ENCODE peak calls at places on chromosomes 11 and 22, in seven cellular contexts. P is SK-N-SH, N is GM12878, C is HCT116, X is K562, B is H1, T is HepG2. O is an unnamed sample.

GRCh38 chr22:17972385-17973181 is 51.8 kb downstream of the MICAL3 start:
- DNase-seq in X (no peak), T (peak), C (no peak), P (no peak), N (no peak), B (no peak), O (peak)

GRCh38 chr22:17086750-17087149 is 1.9 kb downstream of the IL17RA start:
- DNase-seq in N (no peak), C (no peak), P (no peak), X (no peak), B (no peak), T (no peak), O (no peak)

GRCh38 chr11:126317681-126318641 is 14.1 kb downstream of the DCPS start:
- DNase-seq in P (peak), T (no peak), C (no peak), B (no peak), N (no peak), X (no peak), O (no peak)

GRCh38 chr11:45393334-45393733 is 107.2 kb upstream of the SYT13 start:
- DNase-seq in B (no peak), C (no peak), X (no peak), N (no peak), T (no peak), P (no peak), O (no peak)

GRCh38 chr11:2789331-2789730 is 89.5 kb upstream of the KCNQ1OT1 start:
- DNase-seq in B (peak), N (no peak), T (no peak), X (no peak), C (no peak), P (no peak), O (no peak)

GRCh38 chr11:108135845-108136599 is 14.7 kb downstream of the ACAT1 start:
- DNase-seq in X (peak), T (no peak), C (no peak), B (no peak), P (no peak), N (no peak), O (no peak)

GRCh38 chr11:35662061-35662648 is 420 bp upstream of the TRIM44 start:
- DNase-seq in X (no peak), N (peak), C (no peak), T (peak), P (peak), B (no peak), O (peak)

GRCh38 chr11:116348226-116348625 is 424.6 kb downstream of the BUD13 start:
- DNase-seq in T (no peak), C (no peak), X (no peak), N (no peak), P (no peak), B (no peak), O (no peak)

GRCh38 chr11:71305451-71306125 is 53.2 kb upstream of the SHANK2 start:
- DNase-seq in C (no peak), P (no peak), N (no peak), T (no peak), B (peak), X (no peak), O (no peak)

GRCh38 chr11:25981998-25982397 is 349.9 kb upstream of the ANO3 start:
- DNase-seq in N (peak), T (peak), B (no peak), C (no peak), P (peak), X (peak), O (peak)

GRCh38 chr22:45638834-45639746 is 32.5 kb upstream of the ATXN10 start:
- DNase-seq in C (peak), P (no peak), B (no peak), N (no peak), X (peak), T (peak), O (no peak)

GRCh38 chr22:48874956-48875355 is 952.7 kb downstream of the BRD1 start:
- DNase-seq in C (no peak), B (no peak), P (no peak), X (no peak), T (no peak), N (no peak), O (no peak)

DNA sequence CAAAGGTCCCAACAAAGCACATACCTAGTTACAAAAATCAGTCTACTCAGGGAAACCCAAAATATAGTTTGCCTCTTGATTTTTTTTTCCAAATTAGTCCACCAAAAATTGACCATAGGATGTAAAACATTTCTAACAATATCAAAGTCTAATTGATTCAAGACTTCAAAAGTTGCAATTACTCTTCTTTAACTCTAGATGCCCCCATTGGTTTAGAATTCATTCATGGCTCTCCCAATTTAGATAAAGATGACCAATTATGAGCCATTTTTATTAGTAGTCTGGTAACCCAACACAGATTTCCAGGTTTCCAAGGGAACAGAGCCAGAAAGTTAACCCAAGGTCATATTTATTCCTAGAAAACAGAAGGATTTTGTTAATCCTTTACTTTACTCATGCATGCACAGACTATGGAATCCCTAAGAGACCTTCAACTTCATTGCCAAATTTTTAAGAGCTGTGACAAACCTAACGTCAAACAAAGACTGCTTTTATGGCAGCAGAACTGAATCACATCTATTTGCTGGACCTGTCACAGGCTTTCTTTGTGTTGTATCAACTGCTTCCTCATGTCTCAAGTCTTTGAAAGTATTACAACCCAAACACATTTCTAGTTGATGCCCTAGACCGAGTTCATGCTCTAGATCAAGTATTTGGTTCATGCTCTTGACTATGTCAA is 55.3 kb downstream of the C22orf42 start:
- DNase-seq in C (peak), T (no peak), N (no peak), P (peak), B (no peak), X (no peak), O (peak)
- TF ChIP-seq JUND in C (no peak), T (no peak), N (no peak), P (no peak), B (no peak), X (no peak), O (no peak)

DNA sequence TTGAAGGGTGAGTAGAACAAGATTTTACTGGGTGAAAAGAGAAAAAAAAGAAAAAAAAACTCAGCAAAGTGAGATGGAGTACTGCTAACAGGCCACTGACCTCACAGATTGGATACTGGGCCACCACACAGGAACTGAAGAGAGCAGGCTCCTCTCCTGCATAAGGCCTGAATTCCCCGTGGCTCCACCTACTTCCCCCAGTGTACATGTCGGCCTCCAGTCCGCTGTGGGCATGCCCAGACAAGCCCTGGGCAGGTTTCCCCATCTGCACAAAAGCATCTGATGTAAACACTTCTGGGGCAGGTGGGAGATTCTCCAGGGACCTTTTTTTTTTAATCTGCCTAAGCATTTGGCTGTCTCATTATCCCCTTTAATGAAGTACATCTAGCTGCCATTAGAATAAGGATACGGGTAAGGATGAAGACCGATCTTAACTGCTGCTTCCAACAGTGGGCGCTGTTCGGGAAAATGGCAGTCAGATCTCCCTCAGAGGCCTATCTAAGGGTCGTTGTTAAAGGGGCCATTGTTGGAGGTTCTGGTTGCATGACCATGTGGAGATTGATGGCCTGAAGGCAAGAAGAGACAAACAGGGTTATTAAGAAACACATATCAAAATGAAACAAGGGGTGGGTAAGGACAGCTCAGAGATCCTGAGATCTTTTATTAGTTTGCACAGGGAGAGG is 48.5 kb downstream of the MS4A13 start:
- DNase-seq in C (no peak), T (no peak), N (no peak), B (peak), P (no peak), X (no peak), O (no peak)
- TF ChIP-seq JUND in C (no peak), T (no peak), N (no peak), B (no peak), P (no peak), X (no peak), O (no peak)

GRCh38 chr11:10310301-10310841 is 5.5 kb downstream of the ADM start:
- DNase-seq in N (no peak), X (no peak), C (no peak), T (no peak), P (no peak), B (no peak), O (no peak)
- TF ChIP-seq JUND in N (no peak), X (no peak), C (no peak), T (no peak), P (no peak), B (peak), O (no peak)

GRCh38 chr11:8265681-8266241 is 2.1 kb upstream of the LMO1 start:
- DNase-seq in P (peak), T (no peak), X (no peak), B (no peak), N (no peak), C (no peak), O (no peak)
- TF ChIP-seq JUND in P (no peak), T (no peak), X (no peak), B (no peak), N (no peak), C (no peak), O (no peak)

DNA sequence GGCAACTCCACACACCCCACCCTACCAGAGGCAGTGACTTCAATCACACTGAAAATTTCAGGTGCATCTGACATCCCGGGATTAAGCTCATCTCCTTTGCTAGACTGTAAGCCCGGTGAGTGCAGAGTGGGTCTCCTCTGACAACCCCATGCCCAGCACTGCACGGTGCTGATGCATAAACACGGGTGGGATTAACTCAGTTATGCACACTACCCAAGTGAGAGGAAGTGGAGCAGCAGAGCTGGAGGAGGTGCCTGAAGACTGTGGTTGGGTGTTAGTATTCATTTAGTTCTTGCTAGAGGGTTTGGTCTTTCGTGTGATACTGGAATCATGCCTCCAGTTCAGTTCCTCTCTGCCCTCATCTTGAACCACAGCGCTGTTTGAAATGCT is 6.5 kb downstream of the ARSA start:
- DNase-seq in T (no peak), N (peak), P (peak), C (no peak), X (no peak), B (no peak), O (no peak)
- TF ChIP-seq JUND in T (no peak), N (no peak), P (no peak), C (no peak), X (no peak), B (no peak), O (no peak)